ENCODE peak calls at places on chromosomes 1 and 21, in six cellular contexts. R, N, L, O, F and S are unnamed samples.

GRCh38 chr1:53536606-53537005 is 77.4 kb downstream of the DMRTB1 start:
- DNase-seq in F (no peak), L (no peak), R (no peak), N (no peak), O (no peak), S (no peak)

GRCh38 chr1:246142320-246142893 is 364.7 kb downstream of the SMYD3 start:
- DNase-seq in O (peak), L (no peak), R (peak), N (peak), F (no peak), S (peak)

GRCh38 chr1:68375919-68376318 is 73.8 kb downstream of the RPE65 start:
- DNase-seq in L (no peak), O (no peak), N (peak), R (no peak), F (no peak), S (no peak)

GRCh38 chr1:70140894-70141293 is 64.5 kb downstream of the LRRC40 start:
- DNase-seq in O (no peak), L (no peak), N (no peak), R (no peak), F (no peak), S (no peak)

GRCh38 chr1:168386949-168387586 is 106.4 kb downstream of the TBX19 start:
- DNase-seq in L (peak), N (peak), F (peak), O (peak), R (no peak), S (no peak)

GRCh38 chr1:248926401-248927182 is 20.6 kb downstream of the PGBD2 start:
- DNase-seq in F (no peak), N (peak), L (peak), O (no peak), R (peak), S (no peak)

GRCh38 chr21:37564341-37564923 is 197.9 kb downstream of the DYRK1A start:
- DNase-seq in R (peak), N (peak), F (no peak), L (peak), O (peak), S (peak)

GRCh38 chr1:153392822-153393221 is 1.9 kb upstream of the S100A8 start:
- DNase-seq in F (no peak), N (no peak), L (no peak), R (no peak), O (no peak), S (no peak)

GRCh38 chr1:195745170-195746009 is 862.9 kb downstream of the KCNT2 start:
- DNase-seq in O (peak), N (no peak), F (no peak), L (no peak), R (no peak), S (no peak)

GRCh38 chr1:218257971-218258370 is 27.1 kb upstream of the RRP15 start:
- DNase-seq in O (no peak), F (no peak), L (no peak), N (no peak), R (no peak), S (no peak)

GRCh38 chr1:43935711-43936427 is 2.3 kb downstream of the ARTN start:
- DNase-seq in N (no peak), L (no peak), R (no peak), F (no peak), O (peak), S (no peak)

GRCh38 chr1:5980314-5981008 is 11.8 kb downstream of the NPHP4 start:
- DNase-seq in F (no peak), N (peak), R (no peak), O (no peak), L (no peak), S (no peak)

GRCh38 chr1:172394167-172394751 is 26.2 kb upstream of the C1orf105 start:
- DNase-seq in R (no peak), N (no peak), L (peak), F (peak), O (no peak), S (no peak)

GRCh38 chr1:22817462-22817861 is 106.8 kb downstream of the EPHB2 start:
- DNase-seq in F (no peak), N (no peak), L (no peak), R (no peak), O (no peak), S (no peak)

GRCh38 chr1:30409476-30410152 is 313.8 kb downstream of the MATN1 start:
- DNase-seq in F (no peak), L (no peak), R (no peak), O (no peak), N (peak), S (no peak)

GRCh38 chr1:37954316-37954971 is 7.6 kb upstream of the INPP5B start:
- DNase-seq in R (no peak), O (no peak), L (no peak), F (no peak), N (no peak), S (no peak)

GRCh38 chr1:6869002-6869380 is 83.7 kb downstream of the CAMTA1 start:
- DNase-seq in R (no peak), O (no peak), L (no peak), F (no peak), N (no peak), S (no peak)

GRCh38 chr1:89149229-89149628 is 23.3 kb upstream of the GBP2 start:
- DNase-seq in O (no peak), N (peak), L (no peak), R (no peak), F (no peak), S (no peak)

GRCh38 chr1:203556047-203556851 is 62.3 kb downstream of the OPTC start:
- DNase-seq in F (no peak), R (peak), O (no peak), L (no peak), N (peak), S (peak)

GRCh38 chr1:32274646-32275340 is 17.1 kb upstream of the HDAC1 start:
- DNase-seq in F (no peak), O (no peak), N (no peak), R (no peak), L (no peak), S (no peak)

GRCh38 chr1:108747128-108747827 is 804 bp downstream of the STXBP3 start:
- DNase-seq in R (peak), N (peak), L (peak), O (peak), F (no peak), S (peak)

GRCh38 chr1:60802884-60803283 is 279.5 kb upstream of the NFIA start:
- DNase-seq in N (no peak), F (no peak), O (no peak), L (no peak), R (no peak), S (no peak)

GRCh38 chr1:157194739-157195520 is 56.7 kb upstream of the ETV3 start:
- DNase-seq in R (no peak), N (no peak), F (no peak), L (no peak), O (no peak), S (no peak)

GRCh38 chr1:48469616-48470500 is 2.1 kb downstream of the SPATA6 start:
- DNase-seq in N (peak), O (no peak), L (no peak), F (no peak), R (peak), S (no peak)

GRCh38 chr1:5664906-5665875 is 327.0 kb downstream of the NPHP4 start:
- DNase-seq in N (no peak), L (no peak), F (no peak), O (no peak), R (no peak), S (no peak)

GRCh38 chr21:41783476-41784150 is 16.8 kb upstream of the RIPK4 start:
- DNase-seq in R (no peak), O (peak), L (peak), F (no peak), N (no peak), S (peak)

GRCh38 chr1:208231929-208232360 is 12.2 kb downstream of the PLXNA2 start:
- DNase-seq in N (peak), F (no peak), L (no peak), R (peak), O (peak), S (no peak)